ENCODE peak calls at places on chromosome 7, in seven cellular contexts. One of them, this sample, is unnamed.

GRCh38 chr7:1144269-1144771 is 15.7 kb downstream of the ZFAND2A start:
- DNase-seq in IMR-90: no peak
- DNase-seq in CD4-positive, CD25-positive, alpha-beta regulatory T cell: no peak
- DNase-seq in K562: no peak
- DNase-seq in heart right ventricle: peak; percentile 44
- DNase-seq in transverse colon: no peak
- DNase-seq in DND-41: no peak
- DNase-seq in this sample: no peak

GRCh38 chr7:41979834-41980307 is 257.1 kb downstream of the GLI3 start:
- DNase-seq in K562: peak; percentile 20
- DNase-seq in IMR-90: peak; percentile 55
- DNase-seq in transverse colon: no peak
- DNase-seq in heart right ventricle: no peak
- DNase-seq in DND-41: peak; percentile 19
- DNase-seq in CD4-positive, CD25-positive, alpha-beta regulatory T cell: no peak
- DNase-seq in this sample: peak; percentile 56

GRCh38 chr7:152136623-152137022 is 111.1 kb downstream of the GALNT11 start:
- DNase-seq in CD4-positive, CD25-positive, alpha-beta regulatory T cell: no peak
- DNase-seq in transverse colon: no peak
- DNase-seq in heart right ventricle: no peak
- DNase-seq in IMR-90: peak; percentile 31
- DNase-seq in K562: no peak
- DNase-seq in DND-41: no peak
- DNase-seq in this sample: no peak

GRCh38 chr7:82050792-82051191 is 280.9 kb upstream of the HGF start:
- DNase-seq in DND-41: no peak
- DNase-seq in K562: no peak
- DNase-seq in transverse colon: no peak
- DNase-seq in IMR-90: peak; percentile 87
- DNase-seq in heart right ventricle: no peak
- DNase-seq in CD4-positive, CD25-positive, alpha-beta regulatory T cell: no peak
- DNase-seq in this sample: no peak

GRCh38 chr7:48011323-48011722 is 17.6 kb downstream of the SUN3 start:
- DNase-seq in CD4-positive, CD25-positive, alpha-beta regulatory T cell: no peak
- DNase-seq in transverse colon: no peak
- DNase-seq in DND-41: no peak
- DNase-seq in heart right ventricle: no peak
- DNase-seq in IMR-90: no peak
- DNase-seq in K562: no peak
- DNase-seq in this sample: no peak

GRCh38 chr7:155962191-155962967 is 150.1 kb upstream of the SHH start:
- DNase-seq in K562: no peak
- DNase-seq in DND-41: no peak
- DNase-seq in heart right ventricle: no peak
- DNase-seq in IMR-90: peak; percentile 77
- DNase-seq in CD4-positive, CD25-positive, alpha-beta regulatory T cell: no peak
- DNase-seq in transverse colon: no peak
- DNase-seq in this sample: no peak

GRCh38 chr7:86653919-86654659 is 10.4 kb downstream of the GRM3 start:
- DNase-seq in DND-41: no peak
- DNase-seq in IMR-90: no peak
- DNase-seq in CD4-positive, CD25-positive, alpha-beta regulatory T cell: no peak
- DNase-seq in K562: no peak
- DNase-seq in heart right ventricle: no peak
- DNase-seq in transverse colon: no peak
- DNase-seq in this sample: no peak

GRCh38 chr7:18788026-18788425 is 292.5 kb downstream of the HDAC9 start:
- DNase-seq in IMR-90: no peak
- DNase-seq in DND-41: no peak
- DNase-seq in CD4-positive, CD25-positive, alpha-beta regulatory T cell: no peak
- DNase-seq in K562: no peak
- DNase-seq in transverse colon: no peak
- DNase-seq in heart right ventricle: no peak
- DNase-seq in this sample: no peak

GRCh38 chr7:155919400-155920067 is 107.3 kb upstream of the SHH start:
- DNase-seq in CD4-positive, CD25-positive, alpha-beta regulatory T cell: no peak
- DNase-seq in heart right ventricle: no peak
- DNase-seq in IMR-90: no peak
- DNase-seq in DND-41: no peak
- DNase-seq in K562: no peak
- DNase-seq in transverse colon: no peak
- DNase-seq in this sample: no peak

GRCh38 chr7:113128028-113128427 is 9.7 kb upstream of the SMIM30 start:
- DNase-seq in IMR-90: peak; percentile 42
- DNase-seq in transverse colon: no peak
- DNase-seq in K562: no peak
- DNase-seq in CD4-positive, CD25-positive, alpha-beta regulatory T cell: no peak
- DNase-seq in DND-41: no peak
- DNase-seq in heart right ventricle: no peak
- DNase-seq in this sample: no peak

GRCh38 chr7:36904101-36904500 is 179.8 kb upstream of the AOAH start:
- DNase-seq in CD4-positive, CD25-positive, alpha-beta regulatory T cell: no peak
- DNase-seq in IMR-90: no peak
- DNase-seq in heart right ventricle: no peak
- DNase-seq in K562: no peak
- DNase-seq in transverse colon: no peak
- DNase-seq in DND-41: no peak
- DNase-seq in this sample: no peak

GRCh38 chr7:57403601-57404342 is 46.2 kb upstream of the ZNF716 start:
- DNase-seq in K562: peak; percentile 23
- DNase-seq in transverse colon: no peak
- DNase-seq in IMR-90: no peak
- DNase-seq in CD4-positive, CD25-positive, alpha-beta regulatory T cell: no peak
- DNase-seq in heart right ventricle: peak; percentile 80
- DNase-seq in DND-41: no peak
- DNase-seq in this sample: no peak

GRCh38 chr7:159213253-159213652 is 68.6 kb upstream of the VIPR2 start:
- DNase-seq in K562: no peak
- DNase-seq in DND-41: no peak
- DNase-seq in transverse colon: no peak
- DNase-seq in IMR-90: no peak
- DNase-seq in heart right ventricle: no peak
- DNase-seq in CD4-positive, CD25-positive, alpha-beta regulatory T cell: no peak
- DNase-seq in this sample: no peak

GRCh38 chr7:35249537-35249907 is 4.4 kb downstream of the TBX20 start:
- DNase-seq in K562: no peak
- DNase-seq in IMR-90: no peak
- DNase-seq in transverse colon: no peak
- DNase-seq in heart right ventricle: no peak
- DNase-seq in DND-41: no peak
- DNase-seq in CD4-positive, CD25-positive, alpha-beta regulatory T cell: no peak
- DNase-seq in this sample: no peak

GRCh38 chr7:47479821-47480575 is 101.9 kb downstream of the TNS3 start:
- DNase-seq in heart right ventricle: no peak
- DNase-seq in IMR-90: no peak
- DNase-seq in transverse colon: peak; percentile 48
- DNase-seq in K562: no peak
- DNase-seq in CD4-positive, CD25-positive, alpha-beta regulatory T cell: no peak
- DNase-seq in DND-41: no peak
- DNase-seq in this sample: no peak

GRCh38 chr7:137986252-137987010 is 15.5 kb downstream of the CREB3L2 start:
- DNase-seq in IMR-90: peak; percentile 90
- DNase-seq in heart right ventricle: no peak
- DNase-seq in K562: no peak
- DNase-seq in DND-41: no peak
- DNase-seq in CD4-positive, CD25-positive, alpha-beta regulatory T cell: no peak
- DNase-seq in transverse colon: peak; percentile 38
- DNase-seq in this sample: no peak

GRCh38 chr7:79078273-79078672 is 375.2 kb downstream of the MAGI2 start:
- DNase-seq in IMR-90: no peak
- DNase-seq in transverse colon: no peak
- DNase-seq in heart right ventricle: no peak
- DNase-seq in K562: no peak
- DNase-seq in CD4-positive, CD25-positive, alpha-beta regulatory T cell: no peak
- DNase-seq in DND-41: no peak
- DNase-seq in this sample: no peak

GRCh38 chr7:16295558-16295957 is 125.8 kb downstream of the CRPPA start:
- DNase-seq in K562: no peak
- DNase-seq in CD4-positive, CD25-positive, alpha-beta regulatory T cell: no peak
- DNase-seq in heart right ventricle: no peak
- DNase-seq in IMR-90: no peak
- DNase-seq in DND-41: no peak
- DNase-seq in transverse colon: no peak
- DNase-seq in this sample: no peak

GRCh38 chr7:108004220-108005142 is 1.5 kb upstream of the LAMB1 start:
- DNase-seq in CD4-positive, CD25-positive, alpha-beta regulatory T cell: no peak
- DNase-seq in DND-41: no peak
- DNase-seq in K562: no peak
- DNase-seq in heart right ventricle: no peak
- DNase-seq in IMR-90: peak; percentile 70
- DNase-seq in transverse colon: no peak
- DNase-seq in this sample: no peak

GRCh38 chr7:140525741-140526140 is 46.4 kb upstream of the MKRN1 start:
- DNase-seq in K562: peak; percentile 24
- DNase-seq in transverse colon: peak; percentile 63
- DNase-seq in DND-41: peak; percentile 32
- DNase-seq in IMR-90: no peak
- DNase-seq in CD4-positive, CD25-positive, alpha-beta regulatory T cell: no peak
- DNase-seq in heart right ventricle: no peak
- DNase-seq in this sample: no peak

GRCh38 chr7:151550601-151551286 is 31.0 kb upstream of the RHEB start:
- DNase-seq in CD4-positive, CD25-positive, alpha-beta regulatory T cell: no peak
- DNase-seq in heart right ventricle: no peak
- DNase-seq in DND-41: no peak
- DNase-seq in K562: peak; percentile 12
- DNase-seq in transverse colon: no peak
- DNase-seq in IMR-90: peak; percentile 89
- DNase-seq in this sample: no peak

GRCh38 chr7:107291434-107291833 is 122.6 kb downstream of the HBP1 start:
- DNase-seq in DND-41: no peak
- DNase-seq in IMR-90: no peak
- DNase-seq in heart right ventricle: no peak
- DNase-seq in transverse colon: no peak
- DNase-seq in CD4-positive, CD25-positive, alpha-beta regulatory T cell: no peak
- DNase-seq in K562: no peak
- DNase-seq in this sample: peak; percentile 23

GRCh38 chr7:12741951-12742575 is 54.6 kb downstream of the ARL4A start:
- DNase-seq in IMR-90: peak; percentile 74
- DNase-seq in CD4-positive, CD25-positive, alpha-beta regulatory T cell: no peak
- DNase-seq in transverse colon: no peak
- DNase-seq in K562: no peak
- DNase-seq in DND-41: no peak
- DNase-seq in heart right ventricle: no peak
- DNase-seq in this sample: no peak

GRCh38 chr7:26159243-26159642 is 7.2 kb downstream of the NFE2L3 start:
- DNase-seq in IMR-90: no peak
- DNase-seq in DND-41: no peak
- DNase-seq in transverse colon: no peak
- DNase-seq in heart right ventricle: no peak
- DNase-seq in CD4-positive, CD25-positive, alpha-beta regulatory T cell: no peak
- DNase-seq in K562: no peak
- DNase-seq in this sample: no peak
- H3K4me1 ChIP-seq in IMR-90: peaks cover 22% of the 10 kb centered on the region
- H3K4me1 ChIP-seq in DND-41: peaks cover 23% of the 10 kb centered on the region
- H3K4me1 ChIP-seq in transverse colon: no peaks in the 10 kb centered on the region
- H3K4me1 ChIP-seq in heart right ventricle: peaks cover 7% of the 10 kb centered on the region
- H3K4me1 ChIP-seq in CD4-positive, CD25-positive, alpha-beta regulatory T cell: peaks cover 47% of the 10 kb centered on the region
- H3K4me1 ChIP-seq in K562: peaks cover 28% of the 10 kb centered on the region
- H3K4me1 ChIP-seq in this sample: peaks cover 15% of the 10 kb centered on the region

DNA sequence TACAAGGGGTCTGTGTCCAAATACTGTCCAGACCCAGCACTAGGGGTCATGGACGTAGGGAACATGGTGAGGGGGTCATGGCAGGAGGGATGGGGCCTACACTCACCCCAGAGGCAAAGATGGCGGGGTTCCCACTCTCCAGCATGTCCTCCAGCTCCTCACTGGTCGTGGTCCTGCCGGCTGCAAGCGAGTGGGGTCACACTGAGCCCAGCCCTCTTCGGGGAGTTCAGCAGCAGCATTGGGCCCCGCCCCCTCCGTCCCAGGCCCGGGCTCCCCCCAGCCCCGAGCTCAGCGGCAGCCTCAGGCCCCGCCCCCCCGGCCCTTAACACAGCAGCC is 15.9 kb downstream of the STX1A start:
- DNase-seq in transverse colon: no peak
- DNase-seq in IMR-90: no peak
- DNase-seq in CD4-positive, CD25-positive, alpha-beta regulatory T cell: no peak
- DNase-seq in heart right ventricle: no peak
- DNase-seq in DND-41: no peak
- DNase-seq in K562: no peak
- DNase-seq in this sample: no peak
- H3K36me3 ChIP-seq in transverse colon: no peaks in the 10 kb centered on the region
- H3K36me3 ChIP-seq in IMR-90: peaks cover 52% of the 10 kb centered on the region
- H3K36me3 ChIP-seq in CD4-positive, CD25-positive, alpha-beta regulatory T cell: peaks cover 11% of the 10 kb centered on the region
- H3K36me3 ChIP-seq in heart right ventricle: peaks cover 9% of the 10 kb centered on the region
- H3K36me3 ChIP-seq in DND-41: peaks cover 13% of the 10 kb centered on the region
- H3K36me3 ChIP-seq in K562: peaks cover 34% of the 10 kb centered on the region
- H3K36me3 ChIP-seq in this sample: peaks cover 33% of the 10 kb centered on the region

GRCh38 chr7:145916776-145917175 is 199.8 kb upstream of the CNTNAP2 start:
- DNase-seq in transverse colon: no peak
- DNase-seq in DND-41: no peak
- DNase-seq in CD4-positive, CD25-positive, alpha-beta regulatory T cell: no peak
- DNase-seq in IMR-90: no peak
- DNase-seq in K562: no peak
- DNase-seq in heart right ventricle: no peak
- DNase-seq in this sample: no peak

GRCh38 chr7:145915679-145916078 is 200.9 kb upstream of the CNTNAP2 start:
- DNase-seq in CD4-positive, CD25-positive, alpha-beta regulatory T cell: no peak
- DNase-seq in K562: no peak
- DNase-seq in heart right ventricle: no peak
- DNase-seq in DND-41: no peak
- DNase-seq in IMR-90: no peak
- DNase-seq in transverse colon: no peak
- DNase-seq in this sample: no peak

GRCh38 chr7:145919712-145920111 is 196.9 kb upstream of the CNTNAP2 start:
- DNase-seq in K562: no peak
- DNase-seq in DND-41: no peak
- DNase-seq in transverse colon: no peak
- DNase-seq in heart right ventricle: no peak
- DNase-seq in CD4-positive, CD25-positive, alpha-beta regulatory T cell: no peak
- DNase-seq in IMR-90: no peak
- DNase-seq in this sample: no peak
- H3K9me3 ChIP-seq in K562: peaks cover 5% of the 10 kb centered on the region
- H3K9me3 ChIP-seq in DND-41: peaks cover 3% of the 10 kb centered on the region
- H3K9me3 ChIP-seq in transverse colon: peaks cover 13% of the 10 kb centered on the region
- H3K9me3 ChIP-seq in heart right ventricle: peaks cover 6% of the 10 kb centered on the region
- H3K9me3 ChIP-seq in CD4-positive, CD25-positive, alpha-beta regulatory T cell: peaks cover 19% of the 10 kb centered on the region
- H3K9me3 ChIP-seq in IMR-90: peaks cover 8% of the 10 kb centered on the region
- H3K9me3 ChIP-seq in this sample: no peaks in the 10 kb centered on the region

GRCh38 chr7:2826806-2827205 is 17.3 kb downstream of the GNA12 start:
- DNase-seq in transverse colon: no peak
- DNase-seq in K562: no peak
- DNase-seq in CD4-positive, CD25-positive, alpha-beta regulatory T cell: no peak
- DNase-seq in DND-41: no peak
- DNase-seq in heart right ventricle: no peak
- DNase-seq in IMR-90: no peak
- DNase-seq in this sample: no peak
- H3K4me1 ChIP-seq in transverse colon: peaks cover under 1% of the 10 kb centered on the region
- H3K4me1 ChIP-seq in K562: peaks cover 5% of the 10 kb centered on the region
- H3K4me1 ChIP-seq in CD4-positive, CD25-positive, alpha-beta regulatory T cell: no peaks in the 10 kb centered on the region
- H3K4me1 ChIP-seq in DND-41: no peaks in the 10 kb centered on the region
- H3K4me1 ChIP-seq in heart right ventricle: peaks cover 57% of the 10 kb centered on the region
- H3K4me1 ChIP-seq in IMR-90: peaks cover 48% of the 10 kb centered on the region
- H3K4me1 ChIP-seq in this sample: peaks cover 7% of the 10 kb centered on the region

This sample was measured in HAP-1.